ENCODE peak calls at places on chromosomes 7 and 10, in four cellular contexts. Q, C, G and N are unnamed samples.

GRCh38 chr7:70726951-70727378 is 405.0 kb upstream of the GALNT17 start:
- DNase-seq in Q (peak; percentile 97), C (no peak), G (no peak), N (no peak)

GRCh38 chr7:114922151-114922651 is 307 bp downstream of the MDFIC start:
- DNase-seq in Q (no peak), C (peak; percentile 42), G (peak; percentile 45), N (no peak)

GRCh38 chr7:22137026-22137425 is 191.3 kb upstream of the CDCA7L start:
- DNase-seq in Q (no peak), C (no peak), G (no peak), N (peak; percentile 50)

GRCh38 chr10:123007558-123008378 is 827 bp downstream of the IKZF5 start:
- DNase-seq in Q (peak; percentile 21), C (peak; percentile 53), G (peak; percentile 29), N (no peak)

GRCh38 chr7:128275651-128276050 is 34.6 kb downstream of the LEP start:
- DNase-seq in Q (no peak), C (no peak), G (no peak), N (no peak)

GRCh38 chr7:132246591-132246990 is 329.7 kb downstream of the PLXNA4 start:
- DNase-seq in Q (no peak), C (no peak), G (no peak), N (no peak)

GRCh38 chr7:22864301-22864700 is 41.7 kb upstream of the TOMM7 start:
- DNase-seq in Q (no peak), C (no peak), G (no peak), N (no peak)

GRCh38 chr10:21737061-21737460 is 203.0 kb downstream of the MLLT10 start:
- DNase-seq in Q (no peak), C (no peak), G (no peak), N (no peak)

GRCh38 chr10:24826022-24826421 is 102.3 kb upstream of the ARHGAP21 start:
- DNase-seq in Q (no peak), C (no peak), G (no peak), N (no peak)

GRCh38 chr10:73965890-73966768 is 31.8 kb upstream of the VCL start:
- DNase-seq in Q (no peak), C (peak; percentile 75), G (peak; percentile 46), N (peak; percentile 98)

GRCh38 chr10:31977440-31978157 is 49.0 kb upstream of the ARHGAP12 start:
- DNase-seq in Q (no peak), C (no peak), G (no peak), N (no peak)

GRCh38 chr10:103765981-103766380 is 89.4 kb downstream of the SH3PXD2A start:
- DNase-seq in Q (no peak), C (no peak), G (peak; percentile 38), N (no peak)

GRCh38 chr7:13061115-13061514 is 373.7 kb downstream of the ARL4A start:
- DNase-seq in Q (no peak), C (no peak), G (no peak), N (no peak)

GRCh38 chr10:60883187-60883586 is 60.8 kb downstream of the RHOBTB1 start:
- DNase-seq in Q (no peak), C (no peak), G (peak; percentile 37), N (no peak)
- TF ChIP-seq CTCF in Q (peak; percentile 33), C (peak; percentile 3), G (peak; percentile 43), N (peak; percentile 38)

GRCh38 chr7:29806793-29807178 is 478 bp downstream of the WIPF3 start:
- DNase-seq in Q (no peak), C (no peak), G (no peak), N (no peak)
- H3K4me3 ChIP-seq in Q (no peak overlapping the region), C (peak overlapping the region; percentile 39), G (peak overlapping the region; percentile 43), N (no peak overlapping the region)

GRCh38 chr7:149799397-149800168 is 26.2 kb upstream of the ZNF467 start:
- DNase-seq in Q (no peak), C (peak; percentile 35), G (peak; percentile 56), N (no peak)
- TF ChIP-seq CTCF in Q (peak; percentile 60), C (peak; percentile 20), G (no peak), N (no peak)

GRCh38 chr10:95288273-95288672 is 2.5 kb downstream of the PDLIM1 start:
- DNase-seq in Q (no peak), C (no peak), G (no peak), N (no peak)
- H3K4me3 ChIP-seq in Q (peak overlapping the region; percentile 97), C (no peak overlapping the region), G (no peak overlapping the region), N (no peak overlapping the region)

DNA sequence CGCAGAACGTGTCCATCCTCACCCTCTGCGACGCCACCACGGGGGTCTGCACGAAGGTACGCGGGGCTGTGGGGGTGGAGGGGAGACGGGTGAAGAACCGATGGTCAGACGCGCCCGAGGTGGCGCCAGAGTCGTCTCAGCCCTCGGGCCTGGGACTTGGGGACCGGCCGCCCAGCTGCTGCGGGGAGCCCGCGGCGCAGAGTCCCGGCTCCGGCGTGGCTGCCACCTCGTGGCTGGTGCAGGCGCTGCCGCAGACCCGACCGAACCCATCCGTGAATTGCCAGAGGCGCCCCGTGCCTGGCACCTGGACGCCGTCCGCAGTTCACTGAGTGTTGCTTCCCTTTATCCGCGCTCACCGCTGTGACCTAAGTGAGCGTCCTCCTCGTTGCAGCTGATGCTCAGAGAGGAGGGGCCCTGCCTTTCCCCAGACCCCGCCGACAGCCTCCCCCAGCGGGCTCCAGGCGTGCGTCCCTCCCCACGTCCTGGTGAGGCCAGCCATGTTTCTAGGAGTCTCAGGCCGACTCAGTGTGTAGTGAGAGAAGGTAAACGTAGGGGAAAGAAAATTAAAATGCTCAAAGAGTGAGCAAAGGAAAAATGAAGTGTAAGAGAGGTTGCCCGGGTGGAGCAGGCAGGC is 208.7 kb downstream of the PAXIP1 start:
- DNase-seq in Q (no peak), C (no peak), G (no peak), N (no peak)
- TF ChIP-seq CTCF in Q (peak; percentile 2), C (no peak), G (no peak), N (no peak)

DNA sequence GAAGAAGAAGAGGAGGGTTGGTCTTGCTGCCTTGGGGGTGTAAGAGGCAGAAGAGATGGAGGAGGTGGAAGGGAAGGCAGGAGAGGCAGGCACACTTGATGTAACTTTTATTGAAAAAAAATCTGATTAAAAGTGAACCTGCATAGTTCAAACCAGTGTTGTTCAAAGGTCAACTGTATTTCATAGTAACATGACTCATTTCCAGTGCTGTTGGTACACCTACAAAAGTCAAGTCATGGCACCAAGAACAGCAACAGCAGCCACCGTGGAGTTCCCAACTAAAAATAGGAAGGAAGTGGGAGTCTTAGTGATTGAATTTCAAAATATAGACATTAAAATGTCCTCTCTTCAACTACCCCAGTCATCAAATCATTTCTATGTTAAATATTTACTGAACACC is 88.5 kb downstream of the CTNNA3 start:
- DNase-seq in Q (no peak), C (no peak), G (no peak), N (no peak)
- H3K4me3 ChIP-seq in Q (no peak overlapping the region), C (no peak overlapping the region), G (no peak overlapping the region), N (no peak overlapping the region)

GRCh38 chr7:157861551-157861950 is 524.7 kb downstream of the DNAJB6 start:
- DNase-seq in Q (no peak), C (no peak), G (no peak), N (no peak)
- TF ChIP-seq CTCF in Q (no peak), C (no peak), G (no peak), N (no peak)

DNA sequence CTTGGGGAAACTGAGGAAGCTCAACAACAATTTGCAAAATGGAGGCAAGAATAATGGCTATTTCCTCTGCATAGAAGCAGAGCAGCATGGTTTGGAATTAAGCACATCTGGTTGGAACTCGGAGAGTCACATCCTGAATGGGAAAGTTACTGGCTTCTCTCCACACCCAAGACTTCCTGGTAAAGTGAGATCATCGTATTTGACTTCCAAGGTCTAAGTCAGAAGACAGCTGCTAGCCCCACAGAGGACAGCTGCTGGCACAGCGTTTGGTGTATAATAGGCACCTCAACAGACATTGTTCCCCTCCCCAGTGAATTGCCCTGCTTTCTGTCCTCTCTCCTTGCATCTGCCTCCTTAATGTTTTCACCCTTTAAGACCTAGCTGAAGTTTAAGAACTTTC is 37.0 kb upstream of the NRF1 start:
- DNase-seq in Q (no peak), C (no peak), G (no peak), N (no peak)
- H3K4me3 ChIP-seq in Q (no peak overlapping the region), C (no peak overlapping the region), G (no peak overlapping the region), N (no peak overlapping the region)